ENCODE peak calls at places on chromosomes 7 and 10, in five cellular contexts. One of them, this sample, is unnamed.

GRCh38 chr7:157774495-157774894 is 437.7 kb downstream of the DNAJB6 start:
- DNase-seq in Daoy: peak; percentile 27
- DNase-seq in HFF-Myc: no peak
- DNase-seq in D341Med: no peak
- DNase-seq in activated CD8-positive, alpha-beta memory T cell treated with anti-CD3 and anti-CD28 coated beads, Interleukin-2, amount 50 U/mL, for 48 hours: no peak
- DNase-seq in this sample: no peak

GRCh38 chr10:13528138-13528874 is 508 bp downstream of the BEND7 start:
- DNase-seq in Daoy: peak; percentile 19
- DNase-seq in D341Med: peak; percentile 81
- DNase-seq in activated CD8-positive, alpha-beta memory T cell treated with anti-CD3 and anti-CD28 coated beads, Interleukin-2, amount 50 U/mL, for 48 hours: no peak
- DNase-seq in HFF-Myc: no peak
- DNase-seq in this sample: no peak

GRCh38 chr10:62580396-62580795 is 206.2 kb downstream of the ZNF365 start:
- DNase-seq in HFF-Myc: no peak
- DNase-seq in activated CD8-positive, alpha-beta memory T cell treated with anti-CD3 and anti-CD28 coated beads, Interleukin-2, amount 50 U/mL, for 48 hours: no peak
- DNase-seq in D341Med: no peak
- DNase-seq in Daoy: no peak
- DNase-seq in this sample: no peak

GRCh38 chr7:47400741-47401206 is 181.1 kb downstream of the TNS3 start:
- DNase-seq in Daoy: no peak
- DNase-seq in HFF-Myc: no peak
- DNase-seq in activated CD8-positive, alpha-beta memory T cell treated with anti-CD3 and anti-CD28 coated beads, Interleukin-2, amount 50 U/mL, for 48 hours: no peak
- DNase-seq in D341Med: no peak
- DNase-seq in this sample: peak; percentile 81

GRCh38 chr10:77332256-77332655 is 305.4 kb downstream of the KCNMA1 start:
- DNase-seq in Daoy: no peak
- DNase-seq in D341Med: peak; percentile 46
- DNase-seq in activated CD8-positive, alpha-beta memory T cell treated with anti-CD3 and anti-CD28 coated beads, Interleukin-2, amount 50 U/mL, for 48 hours: no peak
- DNase-seq in HFF-Myc: no peak
- DNase-seq in this sample: no peak

GRCh38 chr10:68196707-68197106 is 35.2 kb downstream of the ATOH7 start:
- DNase-seq in activated CD8-positive, alpha-beta memory T cell treated with anti-CD3 and anti-CD28 coated beads, Interleukin-2, amount 50 U/mL, for 48 hours: no peak
- DNase-seq in HFF-Myc: no peak
- DNase-seq in Daoy: no peak
- DNase-seq in D341Med: no peak
- DNase-seq in this sample: no peak

GRCh38 chr7:17041324-17041723 is 159.5 kb upstream of the AGR3 start:
- DNase-seq in Daoy: peak; percentile 74
- DNase-seq in HFF-Myc: peak; percentile 75
- DNase-seq in D341Med: no peak
- DNase-seq in activated CD8-positive, alpha-beta memory T cell treated with anti-CD3 and anti-CD28 coated beads, Interleukin-2, amount 50 U/mL, for 48 hours: no peak
- DNase-seq in this sample: no peak

GRCh38 chr7:88040694-88041093 is 106.6 kb downstream of the ADAM22 start:
- DNase-seq in activated CD8-positive, alpha-beta memory T cell treated with anti-CD3 and anti-CD28 coated beads, Interleukin-2, amount 50 U/mL, for 48 hours: no peak
- DNase-seq in D341Med: no peak
- DNase-seq in HFF-Myc: no peak
- DNase-seq in Daoy: peak; percentile 63
- DNase-seq in this sample: no peak

GRCh38 chr10:44902838-44903545 is 8.1 kb upstream of the TMEM72 start:
- DNase-seq in D341Med: no peak
- DNase-seq in Daoy: peak; percentile 43
- DNase-seq in HFF-Myc: no peak
- DNase-seq in activated CD8-positive, alpha-beta memory T cell treated with anti-CD3 and anti-CD28 coated beads, Interleukin-2, amount 50 U/mL, for 48 hours: no peak
- DNase-seq in this sample: peak; percentile 46

GRCh38 chr7:92251181-92251580 is 5.4 kb downstream of the ANKIB1 start:
- DNase-seq in HFF-Myc: no peak
- DNase-seq in Daoy: no peak
- DNase-seq in activated CD8-positive, alpha-beta memory T cell treated with anti-CD3 and anti-CD28 coated beads, Interleukin-2, amount 50 U/mL, for 48 hours: no peak
- DNase-seq in D341Med: no peak
- DNase-seq in this sample: no peak

GRCh38 chr10:34713875-34714274 is 101.2 kb downstream of the PARD3 start:
- DNase-seq in Daoy: no peak
- DNase-seq in HFF-Myc: no peak
- DNase-seq in activated CD8-positive, alpha-beta memory T cell treated with anti-CD3 and anti-CD28 coated beads, Interleukin-2, amount 50 U/mL, for 48 hours: no peak
- DNase-seq in D341Med: no peak
- DNase-seq in this sample: no peak

GRCh38 chr10:121418126-121418777 is 180.0 kb downstream of the FGFR2 start:
- DNase-seq in Daoy: peak; percentile 19
- DNase-seq in HFF-Myc: no peak
- DNase-seq in D341Med: no peak
- DNase-seq in activated CD8-positive, alpha-beta memory T cell treated with anti-CD3 and anti-CD28 coated beads, Interleukin-2, amount 50 U/mL, for 48 hours: no peak
- DNase-seq in this sample: no peak

GRCh38 chr7:36651404-36651803 is 72.9 kb downstream of the AOAH start:
- DNase-seq in D341Med: no peak
- DNase-seq in Daoy: peak; percentile 49
- DNase-seq in HFF-Myc: no peak
- DNase-seq in activated CD8-positive, alpha-beta memory T cell treated with anti-CD3 and anti-CD28 coated beads, Interleukin-2, amount 50 U/mL, for 48 hours: no peak
- DNase-seq in this sample: no peak

GRCh38 chr10:74909665-74910064 is 83.3 kb downstream of the KAT6B start:
- DNase-seq in D341Med: no peak
- DNase-seq in HFF-Myc: no peak
- DNase-seq in Daoy: no peak
- DNase-seq in activated CD8-positive, alpha-beta memory T cell treated with anti-CD3 and anti-CD28 coated beads, Interleukin-2, amount 50 U/mL, for 48 hours: no peak
- DNase-seq in this sample: no peak

GRCh38 chr7:51034531-51035264 is 252.0 kb upstream of the GRB10 start:
- DNase-seq in HFF-Myc: peak; percentile 56
- DNase-seq in D341Med: no peak
- DNase-seq in Daoy: peak; percentile 89
- DNase-seq in activated CD8-positive, alpha-beta memory T cell treated with anti-CD3 and anti-CD28 coated beads, Interleukin-2, amount 50 U/mL, for 48 hours: no peak
- DNase-seq in this sample: no peak

GRCh38 chr10:129586897-129587443 is 119.9 kb downstream of the MGMT start:
- DNase-seq in activated CD8-positive, alpha-beta memory T cell treated with anti-CD3 and anti-CD28 coated beads, Interleukin-2, amount 50 U/mL, for 48 hours: no peak
- DNase-seq in D341Med: no peak
- DNase-seq in HFF-Myc: no peak
- DNase-seq in Daoy: no peak
- DNase-seq in this sample: no peak

GRCh38 chr7:5643280-5643679 is 138.2 kb downstream of the RNF216 start:
- DNase-seq in activated CD8-positive, alpha-beta memory T cell treated with anti-CD3 and anti-CD28 coated beads, Interleukin-2, amount 50 U/mL, for 48 hours: no peak
- DNase-seq in Daoy: peak; percentile 56
- DNase-seq in D341Med: no peak
- DNase-seq in HFF-Myc: no peak
- DNase-seq in this sample: peak; percentile 29

GRCh38 chr7:90624128-90624980 is 28.2 kb downstream of the CDK14 start:
- DNase-seq in HFF-Myc: no peak
- DNase-seq in activated CD8-positive, alpha-beta memory T cell treated with anti-CD3 and anti-CD28 coated beads, Interleukin-2, amount 50 U/mL, for 48 hours: no peak
- DNase-seq in D341Med: peak; percentile 50
- DNase-seq in Daoy: no peak
- DNase-seq in this sample: no peak

GRCh38 chr10:131180086-131180485 is 131.4 kb downstream of the TCERG1L start:
- DNase-seq in Daoy: no peak
- DNase-seq in D341Med: no peak
- DNase-seq in activated CD8-positive, alpha-beta memory T cell treated with anti-CD3 and anti-CD28 coated beads, Interleukin-2, amount 50 U/mL, for 48 hours: peak; percentile 3
- DNase-seq in HFF-Myc: no peak
- DNase-seq in this sample: no peak

GRCh38 chr7:84610390-84610789 is 415.8 kb upstream of the SEMA3A start:
- DNase-seq in D341Med: no peak
- DNase-seq in activated CD8-positive, alpha-beta memory T cell treated with anti-CD3 and anti-CD28 coated beads, Interleukin-2, amount 50 U/mL, for 48 hours: no peak
- DNase-seq in Daoy: no peak
- DNase-seq in HFF-Myc: no peak
- DNase-seq in this sample: no peak

GRCh38 chr7:127417346-127417745 is 24.8 kb upstream of the ZNF800 start:
- DNase-seq in D341Med: no peak
- DNase-seq in Daoy: no peak
- DNase-seq in activated CD8-positive, alpha-beta memory T cell treated with anti-CD3 and anti-CD28 coated beads, Interleukin-2, amount 50 U/mL, for 48 hours: no peak
- DNase-seq in HFF-Myc: no peak
- DNase-seq in this sample: no peak

GRCh38 chr10:100333821-100334469 is 3.9 kb upstream of the PKD2L1 start:
- DNase-seq in Daoy: no peak
- DNase-seq in HFF-Myc: no peak
- DNase-seq in activated CD8-positive, alpha-beta memory T cell treated with anti-CD3 and anti-CD28 coated beads, Interleukin-2, amount 50 U/mL, for 48 hours: no peak
- DNase-seq in D341Med: no peak
- DNase-seq in this sample: no peak

GRCh38 chr7:85183296-85183695 is 3.6 kb downstream of the SEMA3D start:
- DNase-seq in activated CD8-positive, alpha-beta memory T cell treated with anti-CD3 and anti-CD28 coated beads, Interleukin-2, amount 50 U/mL, for 48 hours: no peak
- DNase-seq in D341Med: no peak
- DNase-seq in HFF-Myc: no peak
- DNase-seq in Daoy: no peak
- DNase-seq in this sample: no peak

GRCh38 chr10:62354941-62355340 is 19.2 kb upstream of the ZNF365 start:
- DNase-seq in HFF-Myc: no peak
- DNase-seq in activated CD8-positive, alpha-beta memory T cell treated with anti-CD3 and anti-CD28 coated beads, Interleukin-2, amount 50 U/mL, for 48 hours: no peak
- DNase-seq in D341Med: no peak
- DNase-seq in Daoy: no peak
- DNase-seq in this sample: no peak

GRCh38 chr7:30887464-30887872 is 24.2 kb upstream of the AQP1 start:
- DNase-seq in D341Med: no peak
- DNase-seq in activated CD8-positive, alpha-beta memory T cell treated with anti-CD3 and anti-CD28 coated beads, Interleukin-2, amount 50 U/mL, for 48 hours: no peak
- DNase-seq in Daoy: no peak
- DNase-seq in HFF-Myc: no peak
- DNase-seq in this sample: peak; percentile 88

GRCh38 chr7:25405736-25406135 is 177.4 kb upstream of the NPVF start:
- DNase-seq in activated CD8-positive, alpha-beta memory T cell treated with anti-CD3 and anti-CD28 coated beads, Interleukin-2, amount 50 U/mL, for 48 hours: no peak
- DNase-seq in D341Med: no peak
- DNase-seq in Daoy: no peak
- DNase-seq in HFF-Myc: no peak
- DNase-seq in this sample: no peak

GRCh38 chr10:128712661-128713060 is 586.4 kb upstream of the MKI67 start:
- DNase-seq in D341Med: no peak
- DNase-seq in activated CD8-positive, alpha-beta memory T cell treated with anti-CD3 and anti-CD28 coated beads, Interleukin-2, amount 50 U/mL, for 48 hours: no peak
- DNase-seq in Daoy: no peak
- DNase-seq in HFF-Myc: no peak
- DNase-seq in this sample: no peak

GRCh38 chr10:108424656-108425055 is 1260.2 kb upstream of the SORCS1 start:
- DNase-seq in activated CD8-positive, alpha-beta memory T cell treated with anti-CD3 and anti-CD28 coated beads, Interleukin-2, amount 50 U/mL, for 48 hours: no peak
- DNase-seq in D341Med: no peak
- DNase-seq in Daoy: no peak
- DNase-seq in HFF-Myc: no peak
- DNase-seq in this sample: no peak

GRCh38 chr7:107939472-107940145 is 48.6 kb downstream of the DLD start:
- DNase-seq in activated CD8-positive, alpha-beta memory T cell treated with anti-CD3 and anti-CD28 coated beads, Interleukin-2, amount 50 U/mL, for 48 hours: no peak
- DNase-seq in D341Med: no peak
- DNase-seq in HFF-Myc: no peak
- DNase-seq in Daoy: peak; percentile 90
- DNase-seq in this sample: no peak